ENCODE peak calls at places on chromosome 18, in nine cellular contexts. M is astrocyte of the spinal cord, R is brain microvascular endothelial cell, U is AG09309, X is tibial artery, Y is lower lobe of right lung, F is activated T-cell treated with anti-CD3 and anti-CD28 coated beads for 4 hours, W is foreskin keratinocyte, A is amniotic stem cell. Q is an unnamed sample.

GRCh38 chr18:79516441-79516931 is 120.8 kb downstream of the NFATC1 start:
- DNase-seq in Y (no peak), X (no peak), R (no peak), M (no peak), F (no peak), U (no peak), A (no peak), W (no peak), Q (peak; percentile 52)

GRCh38 chr18:2656237-2657042 is 914 bp downstream of the SMCHD1 start:
- DNase-seq in X (peak; percentile 47), U (no peak), A (no peak), Y (peak; percentile 79), F (no peak), M (peak; percentile 43), W (peak; percentile 21), R (no peak), Q (peak; percentile 77)

GRCh38 chr18:25039781-25040180 is 312.2 kb downstream of the ZNF521 start:
- DNase-seq in Y (no peak), X (no peak), U (no peak), W (no peak), F (no peak), M (no peak), R (no peak), A (no peak), Q (no peak)

GRCh38 chr18:70072678-70073077 is 125.0 kb upstream of the CD226 start:
- DNase-seq in Y (no peak), W (no peak), M (peak; percentile 42), X (no peak), F (no peak), U (no peak), A (no peak), R (peak; percentile 11), Q (no peak)

GRCh38 chr18:9101730-9102390 is 639 bp upstream of the NDUFV2 start:
- DNase-seq in W (no peak), X (no peak), F (no peak), U (peak; percentile 23), A (no peak), Y (no peak), R (peak; percentile 71), M (peak; percentile 67), Q (no peak)

GRCh38 chr18:78073275-78073674 is 823.6 kb downstream of the GALR1 start:
- DNase-seq in Y (no peak), A (no peak), U (no peak), F (no peak), R (no peak), X (no peak), W (no peak), M (no peak), Q (no peak)

GRCh38 chr18:53093650-53094049 is 753.7 kb downstream of the DCC start:
- DNase-seq in R (no peak), U (no peak), Y (no peak), M (no peak), W (no peak), X (no peak), F (no peak), A (no peak), Q (no peak)

GRCh38 chr18:22485808-22486244 is 68.1 kb upstream of the CTAGE1 start:
- DNase-seq in M (peak; percentile 79), R (no peak), U (no peak), A (no peak), W (no peak), F (no peak), Y (no peak), X (no peak), Q (no peak)

GRCh38 chr18:10858477-10858876 is 290.9 kb downstream of the PIEZO2 start:
- DNase-seq in X (no peak), M (no peak), U (no peak), W (no peak), R (no peak), A (no peak), F (no peak), Y (no peak), Q (no peak)

GRCh38 chr18:35982404-35983114 is 10.1 kb downstream of the RMP24 start:
- DNase-seq in X (no peak), A (peak; percentile 29), W (peak; percentile 7), M (peak; percentile 69), U (no peak), F (no peak), R (peak; percentile 29), Y (no peak), Q (no peak)

GRCh38 chr18:9466911-9467310 is 8.4 kb upstream of the RALBP1 start:
- DNase-seq in A (no peak), Y (no peak), U (no peak), W (no peak), R (no peak), M (no peak), X (no peak), F (no peak), Q (no peak)